ENCODE peak calls at places on chromosomes 12 and 14, in five cellular contexts. J is HCEC 1CT, B is NCI-H774, Q is lung microvascular endothelial cell, Z is fibroblast of lung. E is an unnamed sample.

GRCh38 chr12:91309450-91309849 is 126.8 kb upstream of the DCN start:
- DNase-seq in B (no peak), J (no peak), Q (no peak), Z (no peak), E (no peak)

GRCh38 chr14:90521121-90521929 is 124.5 kb downstream of the CALM1 start:
- DNase-seq in B (no peak), J (no peak), Z (peak), Q (no peak), E (no peak)

GRCh38 chr14:102819790-102820330 is 42.6 kb downstream of the TRAF3 start:
- DNase-seq in J (no peak), Q (peak), Z (no peak), B (no peak), E (no peak)

GRCh38 chr14:24121210-24121609 is 6.5 kb upstream of the NRL start:
- DNase-seq in Z (no peak), J (no peak), B (no peak), Q (no peak), E (no peak)

GRCh38 chr12:117963836-117964235 is 5.0 kb downstream of the KSR2 start:
- DNase-seq in Z (no peak), B (no peak), J (no peak), Q (no peak), E (no peak)

GRCh38 chr14:104044016-104044415 is 41.5 kb upstream of the ASPG start:
- DNase-seq in Q (no peak), J (no peak), B (no peak), Z (no peak), E (no peak)

GRCh38 chr12:95574799-95575452 is 23.6 kb upstream of the USP44 start:
- DNase-seq in B (no peak), Z (peak), J (peak), Q (peak), E (peak)

GRCh38 chr12:132279184-132279889 is 50.1 kb downstream of the GALNT9 start:
- DNase-seq in J (peak), B (no peak), Q (peak), Z (no peak), E (no peak)

GRCh38 chr14:68551045-68551683 is 241.7 kb downstream of the ZFP36L1 start:
- DNase-seq in Q (no peak), B (no peak), J (no peak), Z (no peak), E (no peak)

GRCh38 chr12:52807544-52808470 is 6.1 kb downstream of the KRT4 start:
- DNase-seq in Q (no peak), J (no peak), Z (no peak), B (no peak), E (no peak)

GRCh38 chr12:3669594-3669993 is 83.3 kb downstream of the CRACR2A start:
- DNase-seq in J (no peak), B (no peak), Z (no peak), Q (no peak), E (no peak)

GRCh38 chr12:96070670-96071279 is 35.4 kb upstream of the LTA4H start:
- DNase-seq in J (no peak), B (no peak), Q (peak), Z (peak), E (peak)

GRCh38 chr12:123363743-123364531 is 710 bp downstream of the SBNO1 start:
- DNase-seq in J (no peak), B (no peak), Q (peak), Z (peak), E (no peak)

GRCh38 chr12:121048442-121048841 is 9.4 kb upstream of the OASL start:
- DNase-seq in J (no peak), Q (peak), Z (no peak), B (no peak), E (no peak)

GRCh38 chr14:100528962-100529560 is 58.2 kb downstream of the BEGAIN start:
- DNase-seq in Q (no peak), Z (no peak), J (no peak), B (no peak), E (no peak)

E was measured in DMS153.